ENCODE peak calls at places on chromosome 20, in four cellular contexts. S is midbrain; Y is fibroblast of gingiva; C is CD4-positive, alpha-beta memory T cell. F is an unnamed sample.
A peak's percentile ranks its signal among the peaks of the same experiment; 100 is the strongest.

GRCh38 chr20:13749811-13750210 is 34.9 kb downstream of the ESF1 start:
- DNase-seq in C (no peak), Y (no peak), S (no peak), F (no peak)

GRCh38 chr20:17956099-17956685 is 12.4 kb downstream of the SNX5 start:
- DNase-seq in S (no peak), Y (no peak), C (no peak), F (no peak)

GRCh38 chr20:16106191-16106849 is 466.9 kb downstream of the KIF16B start:
- DNase-seq in Y (no peak), S (no peak), C (no peak), F (no peak)

GRCh38 chr20:963795-964194 is 38.3 kb downstream of the RSPO4 start:
- DNase-seq in Y (no peak), S (no peak), C (no peak), F (no peak)

GRCh38 chr20:47319517-47320252 is 36.8 kb downstream of the ZMYND8 start:
- DNase-seq in Y (peak; percentile 92), C (no peak), S (peak; percentile 83), F (no peak)

GRCh38 chr20:56328861-56329260 is 29.9 kb upstream of the FAM210B start:
- DNase-seq in Y (no peak), C (no peak), S (no peak), F (no peak)

GRCh38 chr20:9068232-9068781 is 580 bp upstream of the PLCB4 start:
- DNase-seq in Y (peak; percentile 30), C (no peak), S (peak; percentile 28), F (no peak)

GRCh38 chr20:19048898-19049889 is 163.2 kb upstream of the SLC24A3 start:
- DNase-seq in C (no peak), S (no peak), Y (no peak), F (no peak)

GRCh38 chr20:44714701-44715494 is at the start of gene CCN5:
- DNase-seq in S (peak; percentile 65), C (no peak), Y (peak; percentile 79), F (no peak)

GRCh38 chr20:61668771-61669503 is 396.7 kb downstream of the TAF4 start:
- DNase-seq in S (no peak), Y (no peak), C (no peak), F (no peak)

GRCh38 chr20:57450419-57450818 is 59.2 kb downstream of the RBM38 start:
- DNase-seq in Y (no peak), S (peak; percentile 5), C (no peak), F (no peak)

GRCh38 chr20:62473200-62473585 is 2.6 kb downstream of the GATA5 start:
- DNase-seq in S (no peak), Y (no peak), C (no peak), F (no peak)

GRCh38 chr20:51373713-51374481 is 168.6 kb downstream of the NFATC2 start:
- DNase-seq in Y (no peak), S (no peak), C (no peak), F (no peak)

GRCh38 chr20:40930561-40930960 is 98.1 kb upstream of the TOP1 start:
- DNase-seq in C (no peak), S (no peak), Y (no peak), F (no peak)

GRCh38 chr20:462199-462991 is at the start of gene TBC1D20:
- DNase-seq in C (peak; percentile 87), Y (peak; percentile 79), S (peak; percentile 91), F (peak; percentile 92)

GRCh38 chr20:16699287-16699686 is 30.5 kb upstream of the SNRPB2 start:
- DNase-seq in Y (no peak), S (no peak), C (no peak), F (no peak)

GRCh38 chr20:6863355-6863754 is 95.9 kb downstream of the BMP2 start:
- DNase-seq in S (no peak), C (no peak), Y (no peak), F (no peak)

GRCh38 chr20:7379206-7379605 is 561.1 kb downstream of the HAO1 start:
- DNase-seq in S (no peak), Y (no peak), C (no peak), F (no peak)

F was measured in naive thymus-derived CD4-positive, alpha-beta T cell.